ENCODE peak calls at places on chromosomes 2 and 18, in seven cellular contexts. M is GM12878, B is SK-N-SH, W is HepG2, Y is HCT116, Z is K562, S is Panc1. V is an unnamed sample. For H3K36me3, the result is how much of the 10 kb centered on the place peaks cover.

GRCh38 chr2:42929985-42930581 is 137.7 kb upstream of the HAAO start:
- DNase-seq in M (no peak), B (no peak), W (peak), Y (no peak), Z (no peak), S (no peak), V (peak)

GRCh38 chr2:130346041-130346740 is 3.5 kb downstream of the IMP4 start:
- DNase-seq in M (no peak), B (no peak), W (no peak), Y (no peak), Z (no peak), S (no peak), V (no peak)

GRCh38 chr2:233173115-233173514 is 78.4 kb upstream of the ATG16L1 start:
- DNase-seq in M (no peak), B (no peak), W (no peak), Y (no peak), Z (no peak), S (no peak), V (no peak)

GRCh38 chr18:73752965-73753364 is 394.7 kb downstream of the FBXO15 start:
- DNase-seq in M (no peak), B (no peak), W (no peak), Y (no peak), Z (no peak), S (peak), V (no peak)

GRCh38 chr2:171913517-171913916 is 8.7 kb upstream of the HAT1 start:
- DNase-seq in M (no peak), B (no peak), W (no peak), Y (no peak), Z (no peak), S (no peak), V (no peak)

GRCh38 chr18:65017372-65017760 is 733.4 kb upstream of the CDH7 start:
- DNase-seq in M (no peak), B (no peak), W (no peak), Y (no peak), Z (no peak), S (no peak), V (no peak)

GRCh38 chr18:62045316-62045715 is 141.5 kb downstream of the PIGN start:
- DNase-seq in M (no peak), B (no peak), W (no peak), Y (no peak), Z (no peak), S (no peak), V (no peak)

GRCh38 chr2:29322011-29322410 is 206.8 kb downstream of the CLIP4 start:
- DNase-seq in M (no peak), B (no peak), W (no peak), Y (no peak), Z (no peak), S (no peak), V (no peak)

GRCh38 chr2:188798159-188798558 is 176.0 kb upstream of the COL3A1 start:
- DNase-seq in M (no peak), B (no peak), W (no peak), Y (no peak), Z (no peak), S (no peak), V (no peak)

GRCh38 chr2:113877651-113878594 is 12.0 kb upstream of the ACTR3 start:
- DNase-seq in M (no peak), B (peak), W (peak), Y (peak), Z (peak), S (no peak), V (no peak)

GRCh38 chr18:42426496-42427015 is 471.5 kb downstream of the PIK3C3 start:
- DNase-seq in M (no peak), B (no peak), W (no peak), Y (no peak), Z (no peak), S (no peak), V (no peak)

GRCh38 chr2:215441560-215442391 is 5.9 kb upstream of the FN1 start:
- DNase-seq in M (no peak), B (no peak), W (no peak), Y (no peak), Z (no peak), S (no peak), V (no peak)

GRCh38 chr18:13493071-13493470 is 233.3 kb downstream of the FAM210A start:
- DNase-seq in M (no peak), B (no peak), W (no peak), Y (no peak), Z (no peak), S (no peak), V (no peak)

GRCh38 chr2:1675633-1676032 is 68.7 kb downstream of the PXDN start:
- DNase-seq in M (no peak), B (no peak), W (no peak), Y (peak), Z (no peak), S (peak), V (no peak)
- TF ChIP-seq REST in M (no peak), B (peak), W (no peak), Y (no peak), Z (no peak), S (no peak), V (no peak)

GRCh38 chr2:241959751-241960269 is 90.3 kb downstream of the RTP5 start:
- DNase-seq in M (no peak), B (no peak), W (no peak), Y (no peak), Z (no peak), S (no peak), V (no peak)
- H3K36me3 ChIP-seq in M (under half), B (under half), W (under half), Y (under half), Z (under half), S (under half), V (under half)

GRCh38 chr2:26809211-26809610 is 23.4 kb downstream of the CENPA start:
- DNase-seq in M (no peak), B (no peak), W (no peak), Y (no peak), Z (no peak), S (no peak), V (no peak)
- TF ChIP-seq REST in M (no peak), B (no peak), W (no peak), Y (no peak), Z (no peak), S (no peak), V (no peak)

GRCh38 chr2:108868911-108869310 is 82.3 kb downstream of the CCDC138 start:
- DNase-seq in M (no peak), B (no peak), W (no peak), Y (no peak), Z (no peak), S (no peak), V (no peak)

GRCh38 chr2:108870069-108870644 is 83.6 kb downstream of the CCDC138 start:
- DNase-seq in M (no peak), B (no peak), W (no peak), Y (no peak), Z (no peak), S (no peak), V (no peak)

GRCh38 chr2:108866041-108866440 is 79.5 kb downstream of the CCDC138 start:
- DNase-seq in M (no peak), B (no peak), W (no peak), Y (no peak), Z (no peak), S (no peak), V (no peak)

DNA sequence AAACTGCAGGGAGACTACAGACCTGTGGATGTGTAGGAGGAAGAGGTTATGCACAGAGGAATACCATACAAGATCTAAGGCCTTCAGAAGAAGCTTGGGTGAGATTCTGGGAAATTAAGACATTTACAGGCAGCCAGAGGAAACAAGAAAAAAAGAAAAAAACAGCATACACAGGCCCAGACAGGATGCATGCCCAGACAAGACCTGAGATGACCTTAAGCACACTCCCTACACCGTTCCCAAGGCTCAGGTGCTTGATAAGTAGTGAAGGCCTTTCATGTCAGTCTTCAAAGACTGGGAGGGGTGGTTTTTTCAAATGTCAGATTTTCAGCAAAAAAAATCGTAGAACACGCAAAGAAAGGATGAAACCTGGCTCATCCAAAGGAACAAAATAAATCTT is 83.0 kb downstream of the CCDC138 start:
- DNase-seq in M (no peak), B (no peak), W (no peak), Y (no peak), Z (no peak), S (no peak), V (no peak)
- H3K36me3 ChIP-seq in M (under half), B (under half), W (under half), Y (under half), Z (under half), S (under half), V (under half)

DNA sequence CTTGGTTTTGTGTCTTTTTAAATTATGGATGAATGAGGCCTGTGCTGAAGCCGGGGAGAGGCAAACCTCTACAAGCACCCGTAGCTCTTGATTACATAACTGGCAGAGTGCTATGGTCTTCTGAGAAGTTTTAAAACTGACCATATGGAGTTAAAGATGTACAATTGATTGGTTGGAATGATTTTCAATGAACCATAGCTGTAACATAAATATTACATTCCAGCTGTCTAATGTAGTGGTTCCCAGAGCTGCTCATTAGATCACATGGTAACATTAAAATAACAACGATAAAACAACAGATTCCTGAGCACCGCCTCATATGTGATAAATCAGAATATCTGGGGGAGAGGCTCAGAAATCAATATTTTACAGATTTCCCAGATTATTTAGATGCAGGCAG is 71.2 kb upstream of the MAP4K3 start:
- DNase-seq in M (no peak), B (no peak), W (no peak), Y (no peak), Z (no peak), S (no peak), V (no peak)
- TF ChIP-seq REST in M (no peak), B (no peak), W (no peak), Y (no peak), Z (no peak), S (no peak), V (no peak)

GRCh38 chr18:2587788-2588187 is 16.4 kb downstream of the NDC80 start:
- DNase-seq in M (no peak), B (no peak), W (no peak), Y (no peak), Z (no peak), S (no peak), V (no peak)

GRCh38 chr18:2588666-2589344 is 17.4 kb downstream of the NDC80 start:
- DNase-seq in M (no peak), B (no peak), W (no peak), Y (no peak), Z (no peak), S (no peak), V (no peak)

GRCh38 chr18:2589345-2590060 is 18.1 kb downstream of the NDC80 start:
- DNase-seq in M (no peak), B (no peak), W (peak), Y (peak), Z (no peak), S (no peak), V (no peak)

GRCh38 chr18:2590303-2590702 is 18.9 kb downstream of the NDC80 start:
- DNase-seq in M (no peak), B (no peak), W (no peak), Y (no peak), Z (no peak), S (no peak), V (no peak)
- H3K36me3 ChIP-seq in M (under half), B (under half), W (under half), Y (half or more), Z (half or more), S (under half), V (half or more)

DNA sequence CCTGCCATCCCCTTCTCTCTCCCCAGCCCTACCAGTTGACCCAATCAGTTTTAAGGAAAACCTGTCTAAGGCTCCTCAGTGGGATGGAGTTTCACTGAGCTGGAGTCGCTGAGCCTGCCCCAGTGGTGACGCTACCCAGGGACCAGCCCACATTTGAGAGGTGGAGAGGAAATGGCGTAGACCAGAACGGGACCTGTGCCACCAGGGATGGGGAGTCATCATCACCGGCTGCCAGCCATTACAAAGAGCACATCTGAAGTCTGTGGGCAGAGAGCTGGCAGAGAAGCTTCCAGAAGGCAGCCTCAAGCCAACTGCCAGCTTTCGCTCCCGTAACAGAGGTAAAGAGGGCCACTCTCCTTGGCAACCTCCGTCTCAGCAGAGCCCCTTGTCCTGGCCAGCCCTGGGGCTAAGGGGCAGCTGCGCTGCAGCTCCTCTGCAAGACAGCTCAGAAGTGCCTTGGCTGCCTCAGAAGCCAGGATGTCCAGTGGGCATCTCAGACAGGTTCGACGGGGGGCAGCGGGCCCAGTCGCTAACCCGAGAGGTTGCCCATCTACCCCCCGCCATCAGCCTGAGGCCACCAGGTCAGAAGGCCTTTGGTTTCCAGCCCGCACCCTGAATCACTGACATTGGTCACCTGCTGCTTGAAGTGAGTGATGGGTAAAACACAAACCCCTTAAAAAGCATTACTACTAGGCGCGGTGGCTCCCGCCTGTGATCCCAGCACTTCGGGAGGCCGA is 15.4 kb downstream of the SDC1 start:
- DNase-seq in M (no peak), B (no peak), W (no peak), Y (no peak), Z (no peak), S (no peak), V (no peak)
- TF ChIP-seq REST in M (no peak), B (no peak), W (no peak), Y (no peak), Z (no peak), S (no peak), V (no peak)

V was measured in GM23338.